ENCODE peak calls at places on chromosome 9, in five cellular contexts. One of them, this sample, is unnamed. For H3K4me1, the result is how much of the 10 kb centered on the place peaks cover.

GRCh38 chr9:32884482-32884881 is 101.1 kb downstream of the TMEM215 start:
- DNase-seq in A549: no peak
- DNase-seq in pancreas: no peak
- DNase-seq in tibial artery: no peak
- DNase-seq in heart left ventricle: no peak
- DNase-seq in this sample: no peak

GRCh38 chr9:129273136-129273895 is 95.3 kb upstream of the IER5L start:
- DNase-seq in pancreas: no peak
- DNase-seq in A549: no peak
- DNase-seq in heart left ventricle: peak
- DNase-seq in tibial artery: peak
- DNase-seq in this sample: peak

GRCh38 chr9:138059196-138059595 is 181.6 kb downstream of the CACNA1B start:
- DNase-seq in heart left ventricle: no peak
- DNase-seq in A549: no peak
- DNase-seq in tibial artery: peak
- DNase-seq in pancreas: no peak
- DNase-seq in this sample: peak

GRCh38 chr9:42852133-42852532 is 668.7 kb downstream of the SPATA31A6 start:
- DNase-seq in pancreas: peak
- DNase-seq in A549: peak
- DNase-seq in tibial artery: no peak
- DNase-seq in heart left ventricle: peak
- DNase-seq in this sample: no peak

GRCh38 chr9:95157491-95158151 is 159.9 kb downstream of the FANCC start:
- DNase-seq in heart left ventricle: peak
- DNase-seq in A549: peak
- DNase-seq in tibial artery: peak
- DNase-seq in pancreas: peak
- DNase-seq in this sample: no peak

GRCh38 chr9:110777201-110777842 is 108.7 kb downstream of the MUSK start:
- DNase-seq in heart left ventricle: no peak
- DNase-seq in pancreas: no peak
- DNase-seq in A549: no peak
- DNase-seq in tibial artery: no peak
- DNase-seq in this sample: no peak

GRCh38 chr9:110056062-110056461 is 151.9 kb downstream of the C9orf152 start:
- DNase-seq in A549: no peak
- DNase-seq in heart left ventricle: no peak
- DNase-seq in pancreas: no peak
- DNase-seq in tibial artery: no peak
- DNase-seq in this sample: no peak

GRCh38 chr9:93640027-93640426 is 63.6 kb downstream of the PHF2 start:
- DNase-seq in A549: no peak
- DNase-seq in tibial artery: no peak
- DNase-seq in pancreas: no peak
- DNase-seq in heart left ventricle: no peak
- DNase-seq in this sample: no peak

GRCh38 chr9:108163321-108164005 is 673.9 kb upstream of the KLF4 start:
- DNase-seq in tibial artery: no peak
- DNase-seq in A549: peak
- DNase-seq in heart left ventricle: no peak
- DNase-seq in pancreas: no peak
- DNase-seq in this sample: no peak

GRCh38 chr9:122827759-122828090 is 663 bp downstream of the PDCL start:
- DNase-seq in heart left ventricle: no peak
- DNase-seq in A549: peak
- DNase-seq in pancreas: no peak
- DNase-seq in tibial artery: no peak
- DNase-seq in this sample: no peak

GRCh38 chr9:124047106-124047716 is 35.6 kb downstream of the LHX2 start:
- DNase-seq in heart left ventricle: no peak
- DNase-seq in A549: no peak
- DNase-seq in pancreas: no peak
- DNase-seq in tibial artery: no peak
- DNase-seq in this sample: no peak

GRCh38 chr9:80378669-80379293 is 807.0 kb downstream of the TLE4 start:
- DNase-seq in tibial artery: no peak
- DNase-seq in A549: no peak
- DNase-seq in heart left ventricle: no peak
- DNase-seq in pancreas: no peak
- DNase-seq in this sample: no peak

GRCh38 chr9:109510506-109510905 is 12.4 kb upstream of the PTPN3 start:
- DNase-seq in tibial artery: no peak
- DNase-seq in A549: no peak
- DNase-seq in heart left ventricle: no peak
- DNase-seq in pancreas: no peak
- DNase-seq in this sample: no peak

GRCh38 chr9:109297899-109298298 is 23.0 kb downstream of the EPB41L4B start:
- DNase-seq in A549: peak
- DNase-seq in pancreas: no peak
- DNase-seq in heart left ventricle: no peak
- DNase-seq in tibial artery: no peak
- DNase-seq in this sample: no peak

GRCh38 chr9:79390077-79390673 is 181.6 kb upstream of the TLE4 start:
- DNase-seq in heart left ventricle: no peak
- DNase-seq in pancreas: no peak
- DNase-seq in tibial artery: no peak
- DNase-seq in A549: no peak
- DNase-seq in this sample: no peak

DNA sequence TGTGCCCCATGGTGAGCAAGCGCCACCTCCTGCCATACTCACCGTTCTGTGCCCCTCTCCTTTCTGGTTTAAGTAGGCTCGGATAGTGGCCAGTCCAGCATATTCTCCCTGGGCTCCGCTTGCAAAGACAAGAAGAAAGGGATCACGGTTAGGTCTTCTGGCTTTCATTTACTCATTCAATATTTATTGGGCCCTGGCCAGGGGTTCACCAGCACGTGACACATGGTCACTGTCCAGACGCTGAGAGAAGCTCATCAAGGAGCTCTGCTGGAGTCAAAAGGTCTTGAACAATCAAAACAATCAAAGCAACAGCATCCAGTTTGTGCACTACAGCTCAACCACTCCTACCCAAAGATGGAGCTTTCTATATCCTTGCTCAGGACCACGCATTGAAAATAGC is 80.2 kb downstream of the GLDC start:
- DNase-seq in pancreas: no peak
- DNase-seq in tibial artery: no peak
- DNase-seq in A549: no peak
- DNase-seq in heart left ventricle: no peak
- DNase-seq in this sample: no peak
- H3K4me1 ChIP-seq in pancreas: under half
- H3K4me1 ChIP-seq in tibial artery: under half
- H3K4me1 ChIP-seq in A549: under half
- H3K4me1 ChIP-seq in heart left ventricle: under half
- H3K4me1 ChIP-seq in this sample: under half

DNA sequence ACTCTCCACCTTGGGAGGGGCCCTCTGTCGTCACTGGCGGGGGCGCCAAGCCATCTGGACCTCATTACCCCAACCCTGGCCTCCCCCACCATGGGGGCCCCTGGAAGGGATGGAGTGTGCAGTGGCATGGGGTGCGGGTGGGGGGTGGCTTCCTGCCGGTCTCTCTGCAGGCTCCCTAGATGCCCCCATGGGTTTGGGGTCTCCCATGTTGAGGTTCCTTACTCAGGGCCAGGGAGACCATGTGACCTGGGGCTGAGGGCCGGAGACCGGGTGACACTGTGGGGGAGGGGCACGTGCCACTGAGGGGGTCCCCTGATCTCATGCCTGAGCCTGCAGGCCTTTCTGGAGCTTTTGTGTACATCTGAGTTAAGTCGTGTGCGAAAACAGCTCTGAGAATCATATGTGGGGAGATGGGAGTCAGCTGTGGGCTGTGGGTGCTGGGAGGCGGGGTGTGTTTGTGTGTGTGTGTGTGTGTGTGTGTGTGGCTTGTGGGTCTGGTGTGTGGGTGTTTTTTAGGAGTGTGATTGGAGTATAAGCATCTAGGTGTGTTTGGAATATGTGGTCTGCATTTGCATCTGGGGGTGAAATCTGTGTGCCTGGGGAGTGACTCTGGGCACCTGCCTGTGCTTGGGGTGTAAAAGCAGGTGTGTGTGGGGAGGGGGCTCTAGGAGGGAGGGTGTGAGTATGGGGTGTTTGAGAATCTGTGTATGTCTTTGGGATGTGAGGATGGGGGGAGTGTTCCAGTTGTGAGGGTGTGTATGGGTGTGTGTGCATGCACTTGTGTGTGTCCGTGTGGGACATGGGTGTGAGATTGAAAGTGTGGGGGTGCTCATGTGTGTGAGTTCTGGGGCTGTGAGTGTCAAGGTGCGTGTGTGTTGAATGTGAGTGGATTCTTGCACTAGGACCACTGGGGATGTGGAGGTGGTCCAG is 32.1 kb downstream of the GOLGA2 start:
- DNase-seq in tibial artery: peak
- DNase-seq in pancreas: no peak
- DNase-seq in heart left ventricle: no peak
- DNase-seq in A549: no peak
- DNase-seq in this sample: no peak
- H3K4me3 ChIP-seq in tibial artery: peak
- H3K4me3 ChIP-seq in pancreas: no peak
- H3K4me3 ChIP-seq in heart left ventricle: peak
- H3K4me3 ChIP-seq in A549: no peak
- H3K4me3 ChIP-seq in this sample: no peak

GRCh38 chr9:134454386-134454978 is 128.2 kb downstream of the RXRA start:
- DNase-seq in A549: no peak
- DNase-seq in pancreas: no peak
- DNase-seq in tibial artery: no peak
- DNase-seq in heart left ventricle: no peak
- DNase-seq in this sample: no peak
- H3K4me1 ChIP-seq in A549: half or more
- H3K4me1 ChIP-seq in pancreas: under half
- H3K4me1 ChIP-seq in tibial artery: under half
- H3K4me1 ChIP-seq in heart left ventricle: under half
- H3K4me1 ChIP-seq in this sample: under half

DNA sequence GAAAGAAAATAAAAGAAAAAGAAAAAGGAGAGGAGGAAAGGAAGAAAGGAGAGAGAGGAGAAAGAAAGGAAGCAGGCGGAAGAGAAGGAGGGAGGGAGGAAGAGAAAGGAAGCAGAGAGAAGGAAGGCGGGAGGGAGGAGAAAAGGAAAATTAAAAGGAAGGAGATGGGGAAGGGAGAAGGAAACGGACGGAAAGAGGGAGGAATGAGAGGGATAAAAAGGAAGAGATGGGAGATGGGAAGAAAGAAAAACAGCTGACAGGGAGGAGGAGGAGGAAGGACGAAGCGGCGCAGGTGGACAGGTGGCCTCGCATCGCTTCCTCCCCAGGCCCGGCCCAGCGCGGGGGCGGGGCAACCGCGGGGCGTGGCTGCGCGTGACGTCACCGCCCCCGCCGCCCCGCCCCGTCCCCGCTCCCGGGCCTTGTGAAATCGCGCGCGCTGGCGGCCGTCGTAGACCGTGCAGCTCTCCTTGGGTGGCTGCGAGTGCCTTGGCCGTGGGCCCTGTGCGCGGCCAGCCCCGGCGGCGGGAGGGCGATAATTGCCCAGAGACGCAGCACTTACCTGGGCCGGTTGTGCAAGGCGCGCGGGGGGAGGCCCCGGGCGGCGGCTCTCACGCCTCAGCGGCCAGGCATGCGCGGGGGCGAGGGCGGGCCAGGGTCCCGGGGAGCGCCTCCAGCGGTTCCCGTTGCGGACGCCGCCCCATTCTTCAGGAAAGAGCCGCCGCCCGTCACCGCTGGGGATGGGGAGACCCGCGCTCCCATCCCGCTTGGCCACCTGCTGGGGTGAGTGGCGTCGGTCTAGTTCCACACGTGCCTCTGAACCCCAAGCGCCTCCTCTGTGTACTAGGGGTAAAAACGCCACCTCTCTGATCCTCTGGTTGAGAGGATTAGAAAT is 49.6 kb upstream of the FOXE1 start:
- DNase-seq in tibial artery: peak
- DNase-seq in pancreas: peak
- DNase-seq in heart left ventricle: peak
- DNase-seq in A549: peak
- DNase-seq in this sample: peak
- H3K4me3 ChIP-seq in tibial artery: peak
- H3K4me3 ChIP-seq in pancreas: peak
- H3K4me3 ChIP-seq in heart left ventricle: peak
- H3K4me3 ChIP-seq in A549: peak
- H3K4me3 ChIP-seq in this sample: peak

GRCh38 chr9:133133680-133134418 is 12.8 kb upstream of the RALGDS start:
- DNase-seq in heart left ventricle: peak
- DNase-seq in tibial artery: peak
- DNase-seq in pancreas: peak
- DNase-seq in A549: peak
- DNase-seq in this sample: peak

GRCh38 chr9:133134419-133135190 is 13.6 kb upstream of the RALGDS start:
- DNase-seq in heart left ventricle: no peak
- DNase-seq in tibial artery: no peak
- DNase-seq in pancreas: no peak
- DNase-seq in A549: no peak
- DNase-seq in this sample: no peak

GRCh38 chr9:133131506-133131905 is 10.5 kb upstream of the RALGDS start:
- DNase-seq in A549: no peak
- DNase-seq in tibial artery: no peak
- DNase-seq in pancreas: no peak
- DNase-seq in heart left ventricle: no peak
- DNase-seq in this sample: no peak

GRCh38 chr9:133130721-133131244 is 9.7 kb upstream of the RALGDS start:
- DNase-seq in pancreas: no peak
- DNase-seq in A549: no peak
- DNase-seq in tibial artery: no peak
- DNase-seq in heart left ventricle: no peak
- DNase-seq in this sample: no peak

DNA sequence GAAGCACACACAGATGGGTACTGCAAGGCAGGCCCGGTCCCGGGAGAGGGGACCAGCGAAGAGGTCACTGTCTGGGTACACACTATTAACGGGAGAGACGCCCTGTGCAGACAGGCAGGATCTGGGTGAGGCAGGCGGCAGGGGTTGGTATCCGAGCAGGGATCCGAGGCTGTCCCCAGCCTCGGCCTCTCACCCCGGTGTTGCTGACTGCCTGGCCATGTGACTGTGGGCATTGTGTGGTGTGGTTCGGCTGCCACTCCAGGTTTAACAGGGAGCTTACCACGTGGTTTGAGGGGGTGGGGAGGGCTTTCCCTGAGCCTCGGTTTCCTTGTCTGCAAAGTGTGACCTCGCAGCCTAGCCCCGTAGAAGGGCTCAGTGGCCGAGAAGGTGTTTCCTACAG is 11.1 kb upstream of the RALGDS start:
- DNase-seq in pancreas: no peak
- DNase-seq in heart left ventricle: no peak
- DNase-seq in A549: no peak
- DNase-seq in tibial artery: no peak
- DNase-seq in this sample: no peak
- H3K4me1 ChIP-seq in pancreas: under half
- H3K4me1 ChIP-seq in heart left ventricle: under half
- H3K4me1 ChIP-seq in A549: half or more
- H3K4me1 ChIP-seq in tibial artery: half or more
- H3K4me1 ChIP-seq in this sample: under half